ENCODE peak calls at places on chromosome 21, in five cellular contexts. G is K562, M is GM23338, N is fibroblast of lung, V is IMR-90. X is an unnamed sample. For H4K20me1, the result is how much of the 10 kb centered on the place peaks cover.

GRCh38 chr21:17343055-17343454 is 169.8 kb upstream of the CXADR start:
- DNase-seq in G (peak), M (peak), N (peak), V (peak), X (peak)

GRCh38 chr21:34147835-34148804 is 74.7 kb downstream of the MRPS6 start:
- DNase-seq in G (no peak), M (no peak), N (peak), V (peak), X (no peak)

GRCh38 chr21:31279986-31280385 is 64.1 kb downstream of the TIAM1 start:
- DNase-seq in G (no peak), M (no peak), N (peak), V (peak), X (no peak)

GRCh38 chr21:34192646-34193285 is 119.4 kb downstream of the MRPS6 start:
- DNase-seq in G (no peak), M (no peak), N (no peak), V (no peak), X (no peak)

GRCh38 chr21:27036736-27037301 is 69.9 kb upstream of the ADAMTS5 start:
- DNase-seq in G (no peak), M (no peak), N (no peak), V (peak), X (no peak)

GRCh38 chr21:29232601-29233541 is 65.9 kb upstream of the BACH1 start:
- DNase-seq in G (peak), M (no peak), N (peak), V (peak), X (peak)

GRCh38 chr21:31713973-31714740 is 17.8 kb downstream of the SCAF4 start:
- DNase-seq in G (peak), M (no peak), N (peak), V (peak), X (no peak)

GRCh38 chr21:36064085-36064460 is 3.7 kb upstream of the SETD4 start:
- DNase-seq in G (no peak), M (no peak), N (no peak), V (no peak), X (no peak)

GRCh38 chr21:39863111-39863510 is 4.1 kb upstream of the PCP4 start:
- DNase-seq in G (no peak), M (no peak), N (peak), V (no peak), X (no peak)

GRCh38 chr21:35416866-35417453 is 367.9 kb upstream of the RUNX1 start:
- DNase-seq in G (no peak), M (no peak), N (no peak), V (no peak), X (no peak)

GRCh38 chr21:21102874-21103273 is 104.7 kb downstream of the NCAM2 start:
- DNase-seq in G (no peak), M (no peak), N (no peak), V (no peak), X (no peak)

GRCh38 chr21:27734146-27734545 is 767.3 kb upstream of the ADAMTS5 start:
- DNase-seq in G (no peak), M (no peak), N (peak), V (peak), X (no peak)

GRCh38 chr21:32554832-32555436 is 30.4 kb downstream of the TCP10L start:
- DNase-seq in G (no peak), M (no peak), N (no peak), V (peak), X (no peak)

GRCh38 chr21:39348040-39348354 is 891 bp downstream of the HMGN1 start:
- DNase-seq in G (no peak), M (no peak), N (no peak), V (no peak), X (no peak)

DNA sequence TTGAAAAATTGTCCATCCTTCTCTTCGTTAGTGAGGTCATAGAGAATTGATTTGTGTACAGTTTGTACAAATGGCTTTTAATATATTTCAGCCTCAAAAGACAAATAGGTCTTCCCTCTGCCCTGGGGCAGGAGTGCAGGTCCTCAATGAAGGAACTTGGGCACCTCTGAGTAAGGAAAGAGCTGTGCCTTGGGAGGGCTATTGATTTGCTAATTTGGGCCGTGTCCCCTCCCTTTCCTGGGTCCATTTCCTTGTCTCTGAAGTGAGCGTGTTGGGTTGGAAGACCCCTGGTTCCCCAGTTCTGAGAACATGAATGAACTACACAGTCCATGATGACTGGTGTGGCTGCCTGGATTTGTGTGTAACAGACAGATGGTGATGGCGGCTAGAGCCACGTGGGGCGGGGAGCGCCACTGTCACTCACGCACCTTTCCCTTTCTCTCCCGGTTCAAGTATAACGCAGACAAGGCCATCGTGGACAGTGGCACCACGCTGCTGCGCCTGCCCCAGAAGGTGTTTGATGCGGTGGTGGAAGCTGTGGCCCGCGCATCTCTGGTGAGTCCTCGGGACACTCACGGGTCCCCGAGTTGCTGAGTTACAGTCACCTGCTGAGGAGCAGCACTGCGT is 71.0 kb upstream of the FAM3B start:
- DNase-seq in G (no peak), M (peak), N (no peak), V (no peak), X (no peak)
- TF ChIP-seq CTCF in G (no peak), M (no peak), N (no peak), V (no peak), X (no peak)

GRCh38 chr21:42518216-42518615 is 4.6 kb downstream of the SLC37A1 start:
- DNase-seq in G (no peak), M (no peak), N (peak), V (peak), X (no peak)
- H4K20me1 ChIP-seq in G (under half), M (under half), N (under half), V (under half), X (under half)

GRCh38 chr21:24895885-24896734 is 711.2 kb downstream of the MRPL39 start:
- DNase-seq in G (no peak), M (peak), N (peak), V (peak), X (no peak)
- TF ChIP-seq CTCF in G (no peak), M (peak), N (peak), V (peak), X (peak)

DNA sequence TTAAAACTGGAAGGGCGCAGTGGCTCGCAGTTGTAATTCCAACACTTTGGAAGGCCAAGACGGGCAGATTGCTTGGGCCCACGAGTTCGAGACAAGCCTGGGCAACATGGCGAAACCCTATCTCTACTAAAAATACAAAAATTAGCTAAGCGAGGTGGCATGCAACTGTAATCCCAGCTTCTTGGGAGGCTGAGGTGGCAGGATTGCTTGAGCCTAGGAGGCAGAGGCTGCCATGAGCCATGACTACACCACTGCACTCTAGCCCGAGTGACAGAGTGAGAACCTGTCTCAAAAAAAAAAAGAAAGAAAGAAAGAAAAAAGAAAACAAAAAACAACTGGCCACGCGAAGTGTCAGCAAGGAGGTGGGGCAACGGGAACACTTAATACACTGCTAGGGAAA is 6.3 kb downstream of the UBE2G2 start:
- DNase-seq in G (no peak), M (no peak), N (no peak), V (no peak), X (no peak)
- H4K20me1 ChIP-seq in G (under half), M (half or more), N (under half), V (half or more), X (under half)